ENCODE peak calls at places on chromosomes 12 and 14, in four cellular contexts. S is RWPE1, J is OCI-LY7, V is fibroblast of lung. U is an unnamed sample.

GRCh38 chr12:68042212-68042699 is 53.0 kb downstream of the IFNG-AS1 start:
- DNase-seq in S (peak), J (peak), V (peak), U (no peak)

GRCh38 chr14:68239988-68240387 is 420.4 kb downstream of the RAD51B start:
- DNase-seq in S (no peak), J (no peak), V (peak), U (no peak)

GRCh38 chr12:52796839-52797528 is 1.1 kb upstream of the KRT3 start:
- DNase-seq in S (no peak), J (no peak), V (no peak), U (no peak)

GRCh38 chr14:106286697-106287290 is 760.4 kb downstream of the TMEM121 start:
- DNase-seq in S (no peak), J (no peak), V (no peak), U (no peak)

GRCh38 chr12:47733142-47733541 is 7.9 kb upstream of the ENDOU start:
- DNase-seq in S (no peak), J (no peak), V (no peak), U (no peak)

GRCh38 chr14:53509227-53509822 is 356.2 kb upstream of the DDHD1 start:
- DNase-seq in S (peak), J (no peak), V (peak), U (no peak)

GRCh38 chr12:117850048-117850447 is 118.7 kb downstream of the KSR2 start:
- DNase-seq in S (peak), J (peak), V (peak), U (peak)

GRCh38 chr14:100663528-100664052 is 63.1 kb upstream of the DLK1 start:
- DNase-seq in S (no peak), J (no peak), V (no peak), U (no peak)

GRCh38 chr14:103165323-103165722 is 42.1 kb downstream of the TNFAIP2 start:
- DNase-seq in S (no peak), J (no peak), V (no peak), U (no peak)

GRCh38 chr12:6452245-6452731 is 446 bp downstream of the TAPBPL start:
- DNase-seq in S (no peak), J (no peak), V (no peak), U (peak)

GRCh38 chr14:69093551-69094421 is 59.1 kb downstream of the DCAF5 start:
- DNase-seq in S (no peak), J (no peak), V (peak), U (no peak)

GRCh38 chr14:31968107-31968810 is 108.8 kb upstream of the ARHGAP5 start:
- DNase-seq in S (no peak), J (peak), V (peak), U (no peak)

GRCh38 chr12:10214131-10214876 is 1.6 kb downstream of the GABARAPL1 start:
- DNase-seq in S (peak), J (no peak), V (peak), U (no peak)

GRCh38 chr12:62736596-62736995 is 198.4 kb downstream of the PPM1H start:
- DNase-seq in S (no peak), J (no peak), V (no peak), U (no peak)

GRCh38 chr12:129559756-129560155 is 344.1 kb downstream of the TMEM132D start:
- DNase-seq in S (no peak), J (no peak), V (no peak), U (no peak)

GRCh38 chr12:116533343-116534248 is 25.6 kb upstream of the MAP1LC3B2 start:
- DNase-seq in S (peak), J (peak), V (peak), U (peak)

GRCh38 chr12:111442301-111443045 is 36.8 kb downstream of the SH2B3 start:
- DNase-seq in S (no peak), J (no peak), V (no peak), U (no peak)

GRCh38 chr14:95770777-95771176 is 56.9 kb upstream of the TCL1A start:
- DNase-seq in S (no peak), J (no peak), V (no peak), U (no peak)

GRCh38 chr12:65827827-65828231 is 3.5 kb downstream of the HMGA2 start:
- DNase-seq in S (no peak), J (no peak), V (peak), U (no peak)

GRCh38 chr12:108090932-108091331 is 38.2 kb upstream of the WSCD2 start:
- DNase-seq in S (no peak), J (no peak), V (no peak), U (no peak)

GRCh38 chr12:122355702-122356101 is 66.8 kb downstream of the CLIP1 start:
- DNase-seq in S (no peak), J (no peak), V (no peak), U (no peak)

GRCh38 chr12:115983226-115983798 is 294.2 kb downstream of the MED13L start:
- DNase-seq in S (no peak), J (peak), V (no peak), U (no peak)

GRCh38 chr12:52264435-52264825 is 10.0 kb upstream of the KRT86 start:
- DNase-seq in S (no peak), J (no peak), V (no peak), U (no peak)

GRCh38 chr14:103071544-103072251 is 12.3 kb upstream of the LBHD2 start:
- DNase-seq in S (peak), J (no peak), V (no peak), U (no peak)

GRCh38 chr12:125332900-125333299 is 267.7 kb downstream of the AACS start:
- DNase-seq in S (no peak), J (no peak), V (no peak), U (no peak)

GRCh38 chr12:64258576-64258975 is 36.5 kb upstream of the KICS2 start:
- DNase-seq in S (no peak), J (no peak), V (peak), U (no peak)

GRCh38 chr14:43119672-43120071 is 1387.4 kb downstream of the FSCB start:
- DNase-seq in S (no peak), J (no peak), V (no peak), U (no peak)

GRCh38 chr14:104462651-104463630 is 116.6 kb upstream of the C14orf180 start:
- DNase-seq in S (no peak), J (no peak), V (no peak), U (no peak)

GRCh38 chr12:100337727-100338126 is 19.1 kb upstream of the SLC17A8 start:
- DNase-seq in S (no peak), J (no peak), V (no peak), U (no peak)

GRCh38 chr14:105507247-105507646 is 16.2 kb downstream of the TEDC1 start:
- DNase-seq in S (no peak), J (no peak), V (no peak), U (no peak)

GRCh38 chr14:94367347-94367746 is 21.1 kb downstream of the SERPINA1 start:
- DNase-seq in S (no peak), J (no peak), V (no peak), U (no peak)

GRCh38 chr12:44875417-44875953 is 630 bp downstream of the NELL2 start:
- DNase-seq in S (no peak), J (peak), V (no peak), U (no peak)

GRCh38 chr12:116194935-116195431 is 82.5 kb downstream of the MED13L start:
- DNase-seq in S (no peak), J (peak), V (no peak), U (peak)

GRCh38 chr12:58648151-58648550 is 272.2 kb downstream of the LRIG3 start:
- DNase-seq in S (no peak), J (no peak), V (no peak), U (no peak)

GRCh38 chr14:92461891-92462290 is 51.7 kb upstream of the RIN3 start:
- DNase-seq in S (no peak), J (no peak), V (no peak), U (no peak)

GRCh38 chr12:32896438-32897275 is at the start of gene PKP2:
- DNase-seq in S (peak), J (no peak), V (peak), U (peak)

GRCh38 chr12:122840580-122841513 is 5.6 kb downstream of the HIP1R start:
- DNase-seq in S (peak), J (no peak), V (peak), U (no peak)

GRCh38 chr14:58878740-58879139 is 241.0 kb downstream of the DACT1 start:
- DNase-seq in S (no peak), J (no peak), V (peak), U (no peak)

GRCh38 chr14:35420036-35420811 is 15.7 kb upstream of the NFKBIA start:
- DNase-seq in S (peak), J (no peak), V (peak), U (no peak)
- H3K27ac ChIP-seq in S (no peak), J (no peak), V (peak), U (no peak)

DNA sequence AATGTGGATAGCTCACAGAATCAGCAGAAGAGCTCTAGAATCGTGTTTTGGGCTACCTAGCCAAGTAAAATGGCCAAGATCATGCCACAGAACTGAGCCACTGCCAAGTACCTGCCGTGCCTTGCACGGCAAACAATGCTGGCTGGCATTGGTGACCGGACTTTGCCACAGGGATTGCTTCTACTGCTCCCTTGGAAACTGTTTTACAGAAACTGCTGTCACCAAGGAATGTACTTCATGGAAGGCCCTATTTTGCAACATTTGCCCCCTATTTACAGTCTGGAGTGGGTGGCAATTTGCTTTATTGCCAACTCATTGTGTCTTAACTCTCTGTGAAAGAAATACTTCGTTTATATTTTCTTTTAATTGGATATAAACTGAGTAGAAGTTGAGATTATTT is 49.0 kb downstream of the BORCS5 start:
- DNase-seq in S (no peak), J (no peak), V (peak), U (no peak)
- H3K27ac ChIP-seq in S (no peak), J (no peak), V (no peak), U (no peak)

GRCh38 chr12:5242440-5242839 is 189.5 kb upstream of the NTF3 start:
- DNase-seq in S (no peak), J (no peak), V (no peak), U (no peak)
- H3K27ac ChIP-seq in S (no peak), J (no peak), V (no peak), U (no peak)

GRCh38 chr14:65748796-65749195 is 336.3 kb downstream of the FUT8 start:
- DNase-seq in S (no peak), J (no peak), V (no peak), U (no peak)

GRCh38 chr14:65753061-65753460 is 340.5 kb downstream of the FUT8 start:
- DNase-seq in S (no peak), J (no peak), V (no peak), U (no peak)

GRCh38 chr14:65750906-65751305 is 338.4 kb downstream of the FUT8 start:
- DNase-seq in S (no peak), J (no peak), V (no peak), U (no peak)

GRCh38 chr14:65749287-65749686 is 336.8 kb downstream of the FUT8 start:
- DNase-seq in S (no peak), J (no peak), V (no peak), U (no peak)

DNA sequence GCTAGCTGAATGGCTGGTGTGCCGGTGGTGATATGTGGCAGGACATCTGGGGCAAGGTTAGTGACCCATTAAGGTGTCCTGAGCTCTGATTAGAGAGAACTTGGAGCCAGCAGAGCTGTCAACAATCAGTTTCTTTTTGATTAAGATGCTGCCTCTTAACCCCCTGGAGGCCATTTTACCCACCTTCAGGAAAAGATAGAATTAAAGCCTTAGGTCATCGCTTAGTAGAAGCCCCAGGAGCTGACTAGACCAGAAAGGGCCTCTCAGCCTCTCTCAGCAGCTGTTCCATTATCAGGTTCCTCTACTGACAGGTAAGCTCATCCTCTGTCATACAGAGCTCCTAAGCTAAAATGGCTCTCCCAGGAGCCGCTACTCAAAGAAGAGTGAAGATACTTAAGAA is 339.0 kb downstream of the FUT8 start:
- DNase-seq in S (no peak), J (no peak), V (no peak), U (no peak)
- H3K27ac ChIP-seq in S (no peak), J (no peak), V (no peak), U (no peak)

DNA sequence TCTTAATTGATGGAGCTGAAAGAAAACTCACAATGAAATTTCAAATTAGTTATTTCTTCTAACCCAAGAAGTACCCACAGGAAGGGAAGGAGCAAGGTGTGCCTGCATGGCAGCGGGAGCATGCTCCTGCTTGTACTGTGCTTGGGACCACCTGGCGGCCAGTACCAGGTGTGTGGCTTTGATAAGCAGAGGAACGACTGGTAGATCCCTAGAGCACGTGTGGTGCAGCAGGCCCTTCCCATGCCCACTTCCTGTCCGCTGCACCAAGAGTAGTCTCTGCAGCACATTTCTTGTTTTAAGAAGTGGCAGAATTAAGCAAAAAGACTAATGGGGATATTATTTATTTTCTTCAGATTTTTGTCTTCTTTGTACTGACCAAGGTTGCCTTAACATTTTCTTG is 122.3 kb upstream of the ATF1 start:
- DNase-seq in S (peak), J (peak), V (no peak), U (no peak)
- H3K27ac ChIP-seq in S (peak), J (no peak), V (no peak), U (no peak)

GRCh38 chr12:96500686-96501085 is 11.3 kb downstream of the CFAP54 start:
- DNase-seq in S (no peak), J (peak), V (no peak), U (peak)

GRCh38 chr12:96502477-96502876 is 13.1 kb downstream of the CFAP54 start:
- DNase-seq in S (no peak), J (no peak), V (no peak), U (peak)

GRCh38 chr12:96502949-96503532 is 13.7 kb downstream of the CFAP54 start:
- DNase-seq in S (no peak), J (no peak), V (no peak), U (no peak)

GRCh38 chr12:96501139-96501741 is 11.9 kb downstream of the CFAP54 start:
- DNase-seq in S (peak), J (peak), V (peak), U (peak)

DNA sequence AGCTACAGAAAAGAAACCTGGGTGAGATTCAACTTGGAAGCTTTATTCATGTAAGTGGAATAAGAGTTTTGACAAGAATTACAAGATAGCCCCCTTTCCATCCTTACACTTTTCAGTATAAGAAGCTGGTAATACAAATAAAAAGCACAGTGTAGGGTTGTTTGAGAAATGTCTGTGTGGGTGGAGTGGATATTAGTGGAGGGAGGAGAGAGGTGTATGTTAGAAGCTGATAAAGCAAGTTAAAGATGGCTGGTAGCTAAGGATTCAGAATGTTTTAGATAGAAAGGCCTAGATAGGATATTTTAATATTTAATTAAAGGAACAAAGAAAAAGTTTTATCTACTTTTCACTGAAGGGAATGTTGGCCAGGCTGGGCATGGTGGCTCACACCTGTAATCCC is 12.5 kb downstream of the CFAP54 start:
- DNase-seq in S (no peak), J (no peak), V (no peak), U (no peak)
- H3K27ac ChIP-seq in S (no peak), J (no peak), V (no peak), U (peak)

DNA sequence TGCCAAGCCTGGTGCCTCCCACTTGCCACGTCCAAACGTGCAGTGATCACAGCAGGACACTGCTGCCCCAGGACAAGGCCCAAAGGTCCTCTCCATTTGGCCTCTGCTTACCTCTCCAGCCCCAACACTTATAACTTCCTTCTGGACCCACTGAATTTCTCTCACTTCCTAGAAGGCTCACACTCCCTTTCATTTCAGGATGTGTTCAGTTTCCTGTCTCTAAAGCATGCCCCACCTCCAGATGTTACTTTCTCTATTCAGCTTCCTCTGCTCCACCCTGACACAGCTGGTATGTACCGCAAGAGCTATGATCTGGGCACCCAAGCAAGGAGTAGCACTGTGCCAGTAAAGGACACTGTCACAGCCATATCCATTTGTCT is 33.0 kb downstream of the CDKL1 start:
- DNase-seq in S (no peak), J (peak), V (no peak), U (peak)
- H3K27ac ChIP-seq in S (peak), J (no peak), V (peak), U (no peak)